ENCODE peak calls at places on chromosome 2, in six cellular contexts. G is brain microvascular endothelial cell, U is HEK293T, S is posterior cingulate gyrus, I is mucosa of gallbladder, N is aorta. A is an unnamed sample.

GRCh38 chr2:151007365-151007764 is 254.3 kb downstream of the RBM43 start:
- DNase-seq in G (no peak), U (no peak), S (peak), I (no peak), N (no peak), A (no peak)

GRCh38 chr2:224646242-224646846 is 61.2 kb upstream of the CUL3 start:
- DNase-seq in G (peak), U (peak), S (no peak), I (no peak), N (no peak), A (no peak)

GRCh38 chr2:2826621-2827020 is 495.5 kb upstream of the MYT1L start:
- DNase-seq in G (no peak), U (no peak), S (no peak), I (no peak), N (no peak), A (no peak)

GRCh38 chr2:36733215-36733614 is 36.7 kb downstream of the VIT start:
- DNase-seq in G (no peak), U (no peak), S (no peak), I (no peak), N (no peak), A (no peak)

GRCh38 chr2:153819501-153819900 is 52.2 kb upstream of the GALNT13 start:
- DNase-seq in G (no peak), U (no peak), S (no peak), I (no peak), N (no peak), A (no peak)

GRCh38 chr2:157857881-157858280 is 18.2 kb downstream of the ACVR1 start:
- DNase-seq in G (no peak), U (no peak), S (no peak), I (no peak), N (no peak), A (no peak)

GRCh38 chr2:235518317-235519090 is 24.7 kb downstream of the AGAP1 start:
- DNase-seq in G (no peak), U (no peak), S (no peak), I (no peak), N (no peak), A (no peak)

GRCh38 chr2:145812163-145812554 is 1292.2 kb upstream of the ZEB2 start:
- DNase-seq in G (no peak), U (no peak), S (no peak), I (no peak), N (no peak), A (no peak)

GRCh38 chr2:172488556-172488955 is 61.2 kb downstream of the ITGA6 start:
- DNase-seq in G (no peak), U (no peak), S (no peak), I (no peak), N (no peak), A (no peak)

GRCh38 chr2:29562896-29563295 is 358.5 kb downstream of the ALK start:
- DNase-seq in G (no peak), U (no peak), S (no peak), I (no peak), N (no peak), A (no peak)

GRCh38 chr2:12340164-12340563 is 376.6 kb upstream of the TRIB2 start:
- DNase-seq in G (peak), U (no peak), S (no peak), I (no peak), N (no peak), A (no peak)

GRCh38 chr2:10883880-10884529 is 27.7 kb upstream of the KCNF1 start:
- DNase-seq in G (no peak), U (no peak), S (no peak), I (no peak), N (no peak), A (no peak)